ENCODE peak calls at places on chromosomes 4 and X, in eight cellular contexts. C, B, U, A, J, S, R and M are unnamed samples.

GRCh38 chrX:77003956-77004355 is 443.2 kb upstream of the FGF16 start:
- DNase-seq in C (peak; percentile 23), B (no peak), U (no peak), A (no peak), J (no peak), S (no peak), R (no peak), M (no peak)

GRCh38 chr4:58587856-58588255 is 1477.7 kb upstream of the IGFBP7 start:
- DNase-seq in C (no peak), B (no peak), U (no peak), A (no peak), J (no peak), S (no peak), R (no peak), M (no peak)

GRCh38 chr4:134313591-134313990 is 112.0 kb upstream of the PABPC4L start:
- DNase-seq in C (no peak), B (no peak), U (no peak), A (no peak), J (no peak), S (peak; percentile 2), R (no peak), M (no peak)

GRCh38 chr4:2820216-2820982 is 23.2 kb upstream of the ADD1 start:
- DNase-seq in C (no peak), B (no peak), U (no peak), A (no peak), J (peak; percentile 45), S (no peak), R (no peak), M (peak; percentile 67)

GRCh38 chrX:97123001-97123400 is 239.3 kb downstream of the RPA4 start:
- DNase-seq in C (no peak), B (no peak), U (no peak), A (no peak), J (no peak), S (no peak), R (no peak), M (no peak)

GRCh38 chrX:101223226-101223625 is 3.6 kb downstream of the DRP2 start:
- DNase-seq in C (no peak), B (no peak), U (no peak), A (no peak), J (no peak), S (no peak), R (no peak), M (no peak)

GRCh38 chrX:151703487-151703886 is 8.2 kb downstream of the PRRG3 start:
- DNase-seq in C (peak; percentile 72), B (peak; percentile 28), U (peak; percentile 36), A (no peak), J (no peak), S (no peak), R (no peak), M (no peak)

GRCh38 chr4:173243321-173243720 is 74.7 kb downstream of the GALNT7 start:
- DNase-seq in C (no peak), B (no peak), U (no peak), A (no peak), J (no peak), S (no peak), R (no peak), M (no peak)

GRCh38 chrX:8743126-8743732 is 11.3 kb upstream of the ANOS1 start:
- DNase-seq in C (peak; percentile 36), B (peak; percentile 22), U (peak; percentile 80), A (no peak), J (peak; percentile 73), S (peak; percentile 26), R (peak; percentile 39), M (peak; percentile 85)

GRCh38 chrX:1072637-1073377 is 139.6 kb downstream of the CRLF2 start:
- DNase-seq in C (no peak), B (no peak), U (no peak), A (no peak), J (peak; percentile 39), S (no peak), R (no peak), M (peak; percentile 62)

GRCh38 chr4:7922466-7922865 is 17.2 kb downstream of the AFAP1 start:
- DNase-seq in C (no peak), B (no peak), U (no peak), A (peak; percentile 91), J (no peak), S (no peak), R (peak; percentile 72), M (no peak)

GRCh38 chr4:175346381-175346780 is 428.2 kb downstream of the ADAM29 start:
- DNase-seq in C (no peak), B (no peak), U (no peak), A (no peak), J (no peak), S (no peak), R (no peak), M (no peak)

GRCh38 chrX:10636337-10636736 is 16.0 kb upstream of the MID1 start:
- DNase-seq in C (peak; percentile 30), B (peak; percentile 49), U (no peak), A (no peak), J (no peak), S (peak; percentile 73), R (peak; percentile 42), M (no peak)

GRCh38 chr4:42519803-42520417 is 122.6 kb downstream of the SHISA3 start:
- DNase-seq in C (no peak), B (peak; percentile 21), U (peak; percentile 57), A (no peak), J (no peak), S (peak; percentile 74), R (peak; percentile 26), M (no peak)

GRCh38 chrX:12237771-12238170 is 99.5 kb downstream of the FRMPD4 start:
- DNase-seq in C (no peak), B (no peak), U (no peak), A (no peak), J (no peak), S (no peak), R (no peak), M (no peak)

GRCh38 chr4:113445286-113445685 is 316.3 kb downstream of the CAMK2D start:
- DNase-seq in C (peak; percentile 59), B (peak; percentile 78), U (no peak), A (no peak), J (no peak), S (peak; percentile 83), R (peak; percentile 63), M (no peak)

GRCh38 chr4:70705856-70706461 is 15.8 kb upstream of the RUFY3 start:
- DNase-seq in C (no peak), B (no peak), U (no peak), A (no peak), J (no peak), S (peak; percentile 67), R (no peak), M (no peak)

GRCh38 chrX:413322-414201 is 26.9 kb upstream of the PPP2R3B start:
- DNase-seq in C (peak; percentile 73), B (no peak), U (no peak), A (no peak), J (no peak), S (peak; percentile 59), R (no peak), M (no peak)

GRCh38 chr4:86977621-86978184 is 42.9 kb downstream of the AFF1 start:
- DNase-seq in C (no peak), B (no peak), U (no peak), A (no peak), J (no peak), S (peak; percentile 94), R (no peak), M (no peak)

GRCh38 chrX:17425551-17425950 is 50.6 kb downstream of the NHS start:
- DNase-seq in C (no peak), B (no peak), U (no peak), A (no peak), J (no peak), S (no peak), R (no peak), M (no peak)
- TF ChIP-seq POLR2A in C (no peak), B (no peak), U (no peak), A (no peak), J (no peak), S (no peak), R (no peak), M (no peak)

GRCh38 chr4:69054578-69055200 is 41.6 kb upstream of the UGT2B7 start:
- DNase-seq in C (no peak), B (no peak), U (no peak), A (no peak), J (no peak), S (peak; percentile 92), R (no peak), M (no peak)

GRCh38 chr4:69060651-69061308 is 35.5 kb upstream of the UGT2B7 start:
- DNase-seq in C (no peak), B (no peak), U (no peak), A (no peak), J (no peak), S (peak; percentile 38), R (no peak), M (no peak)

GRCh38 chr4:69057620-69058409 is 38.5 kb upstream of the UGT2B7 start:
- DNase-seq in C (no peak), B (no peak), U (peak; percentile 32), A (no peak), J (no peak), S (no peak), R (no peak), M (no peak)

GRCh38 chr4:69056921-69057562 is 39.2 kb upstream of the UGT2B7 start:
- DNase-seq in C (no peak), B (no peak), U (no peak), A (no peak), J (no peak), S (no peak), R (no peak), M (no peak)

GRCh38 chr4:69058410-69059059 is 37.7 kb upstream of the UGT2B7 start:
- DNase-seq in C (no peak), B (no peak), U (no peak), A (no peak), J (peak; percentile 77), S (no peak), R (no peak), M (no peak)
- H3K4me3 ChIP-seq in C (no peak overlapping the region), B (no peak overlapping the region), U (no peak overlapping the region), A (no peak overlapping the region), J (peak overlapping the region; percentile 46), S (no peak overlapping the region), R (no peak overlapping the region), M (no peak overlapping the region)

GRCh38 chr4:54107951-54108740 is 8.2 kb downstream of the GSX2 start:
- DNase-seq in C (no peak), B (no peak), U (no peak), A (no peak), J (no peak), S (no peak), R (no peak), M (no peak)
- H3K27me3 ChIP-seq in C (peaks cover 47% of the 10 kb centered on the region), B (peaks cover 14% of the 10 kb centered on the region), U (peaks cover 74% of the 10 kb centered on the region), A (peaks cover 84% of the 10 kb centered on the region), J (no peaks in the 10 kb centered on the region), S (peaks cover 42% of the 10 kb centered on the region), R (peaks cover 41% of the 10 kb centered on the region), M (peaks cover 71% of the 10 kb centered on the region)

DNA sequence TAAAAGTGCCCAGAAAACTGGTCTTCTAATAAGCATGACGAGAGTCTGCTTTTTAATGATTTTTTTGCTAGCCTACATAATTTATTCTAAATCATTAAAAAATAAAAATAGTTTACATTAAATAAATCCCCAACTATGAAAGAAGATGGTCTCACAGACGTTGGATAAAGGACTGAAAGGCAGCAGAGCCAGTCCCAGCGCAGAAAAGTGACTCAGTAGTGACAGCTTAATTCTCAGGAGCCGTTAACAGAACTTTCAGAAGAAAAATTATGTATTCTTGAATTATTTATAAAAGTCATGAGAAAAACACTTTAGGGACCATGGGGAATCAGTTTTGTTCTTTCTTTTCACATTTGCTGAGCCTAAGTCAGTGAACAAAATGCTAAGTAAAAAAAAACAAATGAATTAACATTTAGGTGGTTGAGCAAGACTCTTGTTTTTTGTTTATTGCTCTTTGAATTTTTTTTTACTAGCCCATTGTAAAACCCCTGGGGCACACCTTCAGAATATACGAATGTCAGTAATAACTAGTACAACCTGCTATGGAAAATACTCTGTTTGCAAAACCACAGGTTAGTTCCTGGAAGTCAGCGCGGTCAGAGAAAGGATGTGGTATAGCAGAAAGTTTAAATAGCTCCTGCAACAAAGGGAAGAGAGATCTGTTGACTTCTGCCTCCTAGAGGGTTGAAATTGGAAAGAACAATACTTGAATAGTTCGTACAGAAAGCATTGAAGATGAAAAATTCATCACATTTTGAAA is 50.4 kb upstream of the CCDC160 start:
- DNase-seq in C (no peak), B (no peak), U (no peak), A (no peak), J (no peak), S (no peak), R (no peak), M (no peak)
- TF ChIP-seq POLR2A in C (no peak), B (no peak), U (no peak), A (no peak), J (no peak), S (no peak), R (no peak), M (no peak)